ENCODE peak calls at places on chromosomes 1 and 21, in four cellular contexts. C is Panc1, Y is GM03348, F is small intestine. X is an unnamed sample.

GRCh38 chr1:115052454-115053083 is 22.9 kb downstream of the TSHB start:
- DNase-seq in Y (peak), C (peak), F (peak), X (no peak)

GRCh38 chr1:43349594-43350306 is 9.0 kb upstream of the CDC20 start:
- DNase-seq in C (no peak), Y (no peak), F (no peak), X (no peak)

GRCh38 chr21:45839274-45839673 is 142.3 kb upstream of the COL6A1 start:
- DNase-seq in Y (no peak), C (no peak), F (no peak), X (no peak)

GRCh38 chr1:26536081-26536480 is 6.5 kb downstream of the RPS6KA1 start:
- DNase-seq in F (no peak), Y (no peak), C (no peak), X (no peak)

GRCh38 chr21:36966846-36967657 is 583 bp upstream of the HLCS start:
- DNase-seq in F (peak), Y (no peak), C (no peak), X (no peak)

GRCh38 chr1:170594227-170594626 is 62.3 kb downstream of the GORAB start:
- DNase-seq in C (no peak), Y (no peak), F (no peak), X (no peak)

GRCh38 chr21:41749286-41749685 is 17.6 kb downstream of the RIPK4 start:
- DNase-seq in Y (no peak), F (no peak), C (no peak), X (no peak)

GRCh38 chr1:83725735-83726360 is 273.1 kb downstream of the TTLL7 start:
- DNase-seq in C (no peak), F (no peak), Y (no peak), X (no peak)

GRCh38 chr1:228030451-228031201 is 23.8 kb downstream of the WNT3A start:
- DNase-seq in C (no peak), Y (no peak), F (no peak), X (no peak)

GRCh38 chr1:38716229-38716628 is 143.3 kb downstream of the RRAGC start:
- DNase-seq in C (no peak), Y (no peak), F (no peak), X (no peak)

GRCh38 chr1:244815600-244816099 is 19.8 kb upstream of the COX20 start:
- DNase-seq in F (no peak), C (no peak), Y (no peak), X (no peak)

GRCh38 chr1:186014370-186015030 is 280.3 kb downstream of the HMCN1 start:
- DNase-seq in C (no peak), F (no peak), Y (peak), X (no peak)

GRCh38 chr1:153962088-153963029 is 978 bp downstream of the SLC39A1 start:
- DNase-seq in Y (peak), C (no peak), F (peak), X (no peak)

GRCh38 chr1:26530898-26531598 is 1.5 kb downstream of the RPS6KA1 start:
- DNase-seq in Y (peak), C (peak), F (peak), X (no peak)

GRCh38 chr1:207868252-207868768 is 42.6 kb downstream of the CD34 start:
- DNase-seq in C (no peak), Y (peak), F (no peak), X (peak)

GRCh38 chr1:244271909-244272308 is 179.8 kb downstream of the ADSS2 start:
- DNase-seq in F (no peak), C (no peak), Y (no peak), X (no peak)

GRCh38 chr1:19744335-19744743 is 55.4 kb downstream of the TMCO4 start:
- DNase-seq in Y (no peak), C (no peak), F (peak), X (no peak)

GRCh38 chr1:43934279-43934985 is 831 bp downstream of the ARTN start:
- DNase-seq in F (peak), Y (peak), C (no peak), X (peak)

GRCh38 chr1:77671836-77672235 is 10.6 kb downstream of the ZZZ3 start:
- DNase-seq in Y (peak), F (no peak), C (no peak), X (no peak)

GRCh38 chr1:247769603-247770002 is 9.2 kb upstream of the OR1C1 start:
- DNase-seq in C (no peak), F (no peak), Y (no peak), X (no peak)

GRCh38 chr1:240595476-240595875 is 16.5 kb downstream of the GREM2 start:
- DNase-seq in Y (no peak), F (no peak), C (no peak), X (no peak)

GRCh38 chr1:230857822-230858221 is 10.5 kb downstream of the C1orf198 start:
- DNase-seq in F (no peak), C (no peak), Y (no peak), X (no peak)

GRCh38 chr1:34800214-34800613 is 7.4 kb downstream of the GJA4 start:
- DNase-seq in Y (no peak), F (no peak), C (no peak), X (no peak)

GRCh38 chr1:14294860-14295259 is 303.6 kb upstream of the KAZN start:
- DNase-seq in F (no peak), C (no peak), Y (no peak), X (no peak)

GRCh38 chr1:42833981-42834380 is 12.4 kb upstream of the ZNF691 start:
- DNase-seq in C (no peak), F (no peak), Y (no peak), X (no peak)

GRCh38 chr1:25875856-25876692 is 566 bp upstream of the PAQR7 start:
- DNase-seq in F (peak), C (no peak), Y (no peak), X (no peak)

GRCh38 chr1:3069491-3070303 is 694 bp downstream of the PRDM16 start:
- DNase-seq in C (no peak), F (peak), Y (peak), X (no peak)

GRCh38 chr1:3529099-3529729 is 74.7 kb downstream of the ARHGEF16 start:
- DNase-seq in Y (peak), F (peak), C (no peak), X (no peak)

GRCh38 chr1:91583326-91583755 is 82.7 kb downstream of the CDC7 start:
- DNase-seq in C (no peak), F (no peak), Y (peak), X (no peak)

GRCh38 chr1:91795601-91796389 is 90.2 kb downstream of the TGFBR3 start:
- DNase-seq in C (no peak), F (no peak), Y (peak), X (no peak)

GRCh38 chr1:35650416-35650815 is 9.1 kb upstream of the PSMB2 start:
- DNase-seq in F (no peak), Y (no peak), C (no peak), X (no peak)

GRCh38 chr1:30816211-30817082 is 58.9 kb upstream of the LAPTM5 start:
- DNase-seq in F (no peak), C (no peak), Y (peak), X (no peak)

X was measured in natural killer cell.